ENCODE peak calls at places on chromosomes 7 and 10, in seven cellular contexts. One of them, this sample, is unnamed.

GRCh38 chr7:81138850-81139249 is 220.0 kb upstream of the SEMA3C start:
- DNase-seq in left ventricle myocardium inferior: no peak
- DNase-seq in OCI-LY7: no peak
- DNase-seq in tibial artery: no peak
- DNase-seq in A549: no peak
- DNase-seq in esophagus squamous epithelium: no peak
- DNase-seq in body of pancreas: no peak
- DNase-seq in this sample: no peak

GRCh38 chr10:3914702-3915101 is 129.7 kb upstream of the KLF6 start:
- DNase-seq in left ventricle myocardium inferior: no peak
- DNase-seq in OCI-LY7: no peak
- DNase-seq in tibial artery: no peak
- DNase-seq in A549: no peak
- DNase-seq in esophagus squamous epithelium: no peak
- DNase-seq in body of pancreas: no peak
- DNase-seq in this sample: no peak

GRCh38 chr7:107687656-107688055 is 27.0 kb downstream of the SLC26A4 start:
- DNase-seq in left ventricle myocardium inferior: no peak
- DNase-seq in OCI-LY7: no peak
- DNase-seq in tibial artery: no peak
- DNase-seq in A549: no peak
- DNase-seq in esophagus squamous epithelium: no peak
- DNase-seq in body of pancreas: no peak
- DNase-seq in this sample: no peak

GRCh38 chr10:63114031-63114814 is 18.9 kb upstream of the NRBF2 start:
- DNase-seq in left ventricle myocardium inferior: peak
- DNase-seq in OCI-LY7: no peak
- DNase-seq in tibial artery: peak
- DNase-seq in A549: peak
- DNase-seq in esophagus squamous epithelium: no peak
- DNase-seq in body of pancreas: peak
- DNase-seq in this sample: peak

GRCh38 chr7:106840342-106840741 is 24.7 kb upstream of the PIK3CG start:
- DNase-seq in left ventricle myocardium inferior: no peak
- DNase-seq in OCI-LY7: no peak
- DNase-seq in tibial artery: no peak
- DNase-seq in A549: no peak
- DNase-seq in esophagus squamous epithelium: no peak
- DNase-seq in body of pancreas: no peak
- DNase-seq in this sample: no peak

GRCh38 chr7:64793106-64793755 is 997 bp upstream of the ZNF138 start:
- DNase-seq in left ventricle myocardium inferior: no peak
- DNase-seq in OCI-LY7: no peak
- DNase-seq in tibial artery: no peak
- DNase-seq in A549: no peak
- DNase-seq in esophagus squamous epithelium: no peak
- DNase-seq in body of pancreas: no peak
- DNase-seq in this sample: no peak

GRCh38 chr10:22805304-22805703 is 90.9 kb upstream of the PIP4K2A start:
- DNase-seq in left ventricle myocardium inferior: no peak
- DNase-seq in OCI-LY7: no peak
- DNase-seq in tibial artery: peak
- DNase-seq in A549: no peak
- DNase-seq in esophagus squamous epithelium: no peak
- DNase-seq in body of pancreas: peak
- DNase-seq in this sample: no peak

GRCh38 chr10:54985732-54986131 is 184.7 kb upstream of the PCDH15 start:
- DNase-seq in left ventricle myocardium inferior: no peak
- DNase-seq in OCI-LY7: peak
- DNase-seq in tibial artery: no peak
- DNase-seq in A549: peak
- DNase-seq in esophagus squamous epithelium: no peak
- DNase-seq in body of pancreas: no peak
- DNase-seq in this sample: no peak

GRCh38 chr7:34269084-34269483 is 363.7 kb downstream of the BMPER start:
- DNase-seq in left ventricle myocardium inferior: no peak
- DNase-seq in OCI-LY7: no peak
- DNase-seq in tibial artery: no peak
- DNase-seq in A549: no peak
- DNase-seq in esophagus squamous epithelium: no peak
- DNase-seq in body of pancreas: no peak
- DNase-seq in this sample: no peak

GRCh38 chr10:123266981-123267380 is 112.8 kb downstream of the BUB3 start:
- DNase-seq in left ventricle myocardium inferior: no peak
- DNase-seq in OCI-LY7: no peak
- DNase-seq in tibial artery: no peak
- DNase-seq in A549: no peak
- DNase-seq in esophagus squamous epithelium: no peak
- DNase-seq in body of pancreas: no peak
- DNase-seq in this sample: no peak
- H3K27ac ChIP-seq in left ventricle myocardium inferior: no peak
- H3K27ac ChIP-seq in OCI-LY7: no peak
- H3K27ac ChIP-seq in tibial artery: no peak
- H3K27ac ChIP-seq in A549: no peak
- H3K27ac ChIP-seq in esophagus squamous epithelium: no peak
- H3K27ac ChIP-seq in body of pancreas: no peak
- H3K27ac ChIP-seq in this sample: no peak

DNA sequence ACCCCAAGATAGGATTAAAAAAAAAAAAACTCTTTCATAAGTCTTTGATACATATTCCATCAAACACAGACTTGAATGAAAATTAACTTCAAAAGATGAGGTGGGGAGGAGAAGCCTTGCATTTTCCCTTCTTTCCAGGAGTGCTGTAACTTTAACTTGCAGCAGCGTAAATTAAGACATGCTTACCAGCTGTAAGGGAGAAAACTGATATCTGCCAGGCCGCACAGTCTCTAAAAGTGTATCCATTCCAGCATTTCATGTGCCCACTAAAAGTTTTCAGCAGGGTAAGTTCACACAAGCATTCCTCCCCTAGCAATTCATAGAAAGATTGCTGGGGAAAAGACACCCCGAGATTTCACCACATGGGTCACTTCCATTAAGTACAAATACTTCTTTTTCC is 4.7 kb downstream of the CTBP2 start:
- DNase-seq in left ventricle myocardium inferior: no peak
- DNase-seq in OCI-LY7: no peak
- DNase-seq in tibial artery: no peak
- DNase-seq in A549: no peak
- DNase-seq in esophagus squamous epithelium: no peak
- DNase-seq in body of pancreas: no peak
- DNase-seq in this sample: no peak
- H3K4me3 ChIP-seq in left ventricle myocardium inferior: peak
- H3K4me3 ChIP-seq in OCI-LY7: no peak
- H3K4me3 ChIP-seq in tibial artery: no peak
- H3K4me3 ChIP-seq in A549: no peak
- H3K4me3 ChIP-seq in esophagus squamous epithelium: no peak
- H3K4me3 ChIP-seq in body of pancreas: no peak
- H3K4me3 ChIP-seq in this sample: no peak

GRCh38 chr7:40493609-40494041 is 358.8 kb downstream of the SUGCT start:
- DNase-seq in left ventricle myocardium inferior: no peak
- DNase-seq in OCI-LY7: no peak
- DNase-seq in tibial artery: no peak
- DNase-seq in A549: no peak
- DNase-seq in esophagus squamous epithelium: no peak
- DNase-seq in body of pancreas: no peak
- DNase-seq in this sample: no peak

GRCh38 chr7:40490603-40490924 is 355.8 kb downstream of the SUGCT start:
- DNase-seq in left ventricle myocardium inferior: no peak
- DNase-seq in OCI-LY7: no peak
- DNase-seq in tibial artery: no peak
- DNase-seq in A549: no peak
- DNase-seq in esophagus squamous epithelium: no peak
- DNase-seq in body of pancreas: no peak
- DNase-seq in this sample: no peak

DNA sequence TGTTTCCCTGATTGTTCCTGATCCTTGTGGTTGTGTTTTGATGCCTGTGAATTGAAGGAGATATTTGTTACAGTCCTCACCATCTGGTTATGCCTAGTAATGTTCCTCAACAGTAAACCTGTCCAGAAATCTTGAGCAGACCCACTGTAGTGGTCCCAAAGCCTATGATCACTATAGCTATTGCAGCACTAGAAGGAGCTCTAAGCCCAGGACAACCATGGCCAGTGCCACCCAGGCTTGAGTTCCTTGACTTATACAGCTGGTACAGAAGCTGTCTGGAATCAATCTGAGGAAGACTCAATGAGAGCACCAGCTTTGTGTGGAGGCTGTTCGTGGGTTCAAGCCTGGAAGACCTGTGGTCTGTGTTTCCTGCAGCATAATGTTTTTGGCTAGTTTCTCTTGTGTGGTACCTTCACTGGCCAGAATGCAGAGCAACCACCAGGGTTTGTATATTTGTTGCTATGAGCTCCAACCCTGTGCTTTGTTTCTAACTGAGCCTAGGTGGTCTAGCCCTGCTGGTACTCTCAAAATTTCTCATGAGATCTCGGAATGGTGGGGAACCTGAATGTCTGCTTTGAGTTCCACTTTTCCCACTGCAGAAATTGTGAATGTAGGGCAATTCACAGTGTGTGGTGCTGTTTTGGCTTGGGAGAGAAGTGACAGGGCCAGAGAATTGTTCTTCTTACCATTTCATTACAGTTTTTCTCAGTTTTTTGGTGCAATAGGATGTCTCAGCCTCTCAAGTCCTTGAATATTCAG is 355.2 kb downstream of the SUGCT start:
- DNase-seq in left ventricle myocardium inferior: no peak
- DNase-seq in OCI-LY7: no peak
- DNase-seq in tibial artery: no peak
- DNase-seq in A549: no peak
- DNase-seq in esophagus squamous epithelium: no peak
- DNase-seq in body of pancreas: no peak
- DNase-seq in this sample: no peak
- TF ChIP-seq CTCF in left ventricle myocardium inferior: no peak
- TF ChIP-seq CTCF in OCI-LY7: no peak
- TF ChIP-seq CTCF in tibial artery: no peak
- TF ChIP-seq CTCF in A549: no peak
- TF ChIP-seq CTCF in esophagus squamous epithelium: no peak
- TF ChIP-seq CTCF in body of pancreas: no peak
- TF ChIP-seq CTCF in this sample: no peak

GRCh38 chr7:54933610-54934009 is 85.2 kb upstream of the EGFR start:
- DNase-seq in left ventricle myocardium inferior: no peak
- DNase-seq in OCI-LY7: no peak
- DNase-seq in tibial artery: no peak
- DNase-seq in A549: no peak
- DNase-seq in esophagus squamous epithelium: no peak
- DNase-seq in body of pancreas: no peak
- DNase-seq in this sample: no peak
- H3K27ac ChIP-seq in left ventricle myocardium inferior: peak
- H3K27ac ChIP-seq in OCI-LY7: no peak
- H3K27ac ChIP-seq in tibial artery: peak
- H3K27ac ChIP-seq in A549: peak
- H3K27ac ChIP-seq in esophagus squamous epithelium: peak
- H3K27ac ChIP-seq in body of pancreas: peak
- H3K27ac ChIP-seq in this sample: no peak

DNA sequence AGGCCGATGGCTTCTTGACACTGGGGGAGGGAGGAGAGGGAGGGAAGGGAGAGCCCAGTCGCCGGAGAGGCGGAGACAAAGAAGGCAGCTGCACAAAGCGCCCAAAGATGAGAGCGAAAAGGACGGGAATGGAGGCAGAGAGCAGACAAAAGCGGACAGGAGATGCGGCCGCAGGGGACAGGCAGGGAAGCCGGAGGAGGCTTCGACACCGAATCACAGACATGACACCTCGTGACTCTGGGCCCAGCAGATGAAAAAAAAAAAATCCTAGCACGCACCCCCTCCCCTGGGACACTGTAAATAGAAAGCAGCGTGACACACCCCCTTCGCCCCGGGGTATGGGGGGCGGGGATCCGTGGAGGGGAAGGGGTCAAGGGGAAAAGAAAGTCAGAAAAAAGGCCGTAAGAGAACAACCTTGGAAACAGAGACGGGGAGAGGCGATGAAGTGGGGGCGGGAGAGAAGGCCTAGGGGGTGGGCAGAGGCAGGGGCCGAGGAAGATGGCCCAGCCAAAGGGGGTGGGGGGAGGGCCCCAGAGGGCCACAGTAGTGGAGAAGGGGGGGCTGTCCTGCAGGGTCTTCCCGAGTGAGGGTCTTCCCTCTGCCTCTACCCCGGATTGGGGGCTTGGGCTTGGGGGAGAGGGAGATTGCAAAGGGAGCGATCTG is 845 bp downstream of the NAT16 start:
- DNase-seq in left ventricle myocardium inferior: no peak
- DNase-seq in OCI-LY7: no peak
- DNase-seq in tibial artery: no peak
- DNase-seq in A549: no peak
- DNase-seq in esophagus squamous epithelium: no peak
- DNase-seq in body of pancreas: no peak
- DNase-seq in this sample: no peak
- H3K4me3 ChIP-seq in left ventricle myocardium inferior: peak
- H3K4me3 ChIP-seq in OCI-LY7: no peak
- H3K4me3 ChIP-seq in tibial artery: no peak
- H3K4me3 ChIP-seq in A549: peak
- H3K4me3 ChIP-seq in esophagus squamous epithelium: no peak
- H3K4me3 ChIP-seq in body of pancreas: no peak
- H3K4me3 ChIP-seq in this sample: no peak

GRCh38 chr7:141369422-141369821 is 181.8 kb upstream of the AGK start:
- DNase-seq in left ventricle myocardium inferior: peak
- DNase-seq in OCI-LY7: no peak
- DNase-seq in tibial artery: no peak
- DNase-seq in A549: no peak
- DNase-seq in esophagus squamous epithelium: no peak
- DNase-seq in body of pancreas: peak
- DNase-seq in this sample: no peak

GRCh38 chr7:141374425-141374824 is 176.8 kb upstream of the AGK start:
- DNase-seq in left ventricle myocardium inferior: no peak
- DNase-seq in OCI-LY7: no peak
- DNase-seq in tibial artery: no peak
- DNase-seq in A549: no peak
- DNase-seq in esophagus squamous epithelium: no peak
- DNase-seq in body of pancreas: no peak
- DNase-seq in this sample: no peak

GRCh38 chr7:141366098-141366621 is 185.1 kb upstream of the AGK start:
- DNase-seq in left ventricle myocardium inferior: no peak
- DNase-seq in OCI-LY7: no peak
- DNase-seq in tibial artery: no peak
- DNase-seq in A549: no peak
- DNase-seq in esophagus squamous epithelium: no peak
- DNase-seq in body of pancreas: no peak
- DNase-seq in this sample: no peak

DNA sequence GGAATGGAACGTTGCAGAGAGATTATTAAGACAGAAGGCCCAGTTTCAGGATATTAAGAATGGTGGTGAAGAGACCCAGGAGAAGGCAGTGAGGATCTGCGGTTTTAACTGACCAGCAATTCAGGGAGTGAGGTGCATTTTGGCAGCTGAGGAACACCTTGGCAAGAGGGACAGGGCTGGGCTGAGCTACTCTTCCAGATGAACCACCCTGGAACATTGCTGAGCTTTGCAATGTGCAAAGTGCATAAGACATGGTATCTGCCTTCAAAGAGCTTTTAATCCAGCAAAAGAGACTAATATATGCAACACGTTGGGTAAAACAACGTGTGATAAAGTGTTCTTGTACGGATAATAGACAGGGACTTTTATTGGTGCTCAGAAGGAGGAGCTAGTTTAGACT is 181.0 kb upstream of the AGK start:
- DNase-seq in left ventricle myocardium inferior: no peak
- DNase-seq in OCI-LY7: no peak
- DNase-seq in tibial artery: no peak
- DNase-seq in A549: no peak
- DNase-seq in esophagus squamous epithelium: no peak
- DNase-seq in body of pancreas: no peak
- DNase-seq in this sample: no peak
- TF ChIP-seq CTCF in left ventricle myocardium inferior: no peak
- TF ChIP-seq CTCF in OCI-LY7: no peak
- TF ChIP-seq CTCF in tibial artery: no peak
- TF ChIP-seq CTCF in A549: no peak
- TF ChIP-seq CTCF in esophagus squamous epithelium: no peak
- TF ChIP-seq CTCF in body of pancreas: no peak
- TF ChIP-seq CTCF in this sample: no peak